ENCODE peak calls at places on chromosomes 5 and 9, in five cellular contexts. N, X, P, Z and E are unnamed samples.

GRCh38 chr5:99104538-99105132 is 175.8 kb upstream of the CHD1 start:
- ATAC-seq in X (no peak), P (no peak), N (no peak), Z (no peak), E (no peak)

GRCh38 chr5:102670224-102670836 is 84.8 kb upstream of the PAM start:
- ATAC-seq in P (no peak), N (no peak), X (peak), Z (no peak), E (no peak)

GRCh38 chr5:55345327-55345726 is 37.5 kb downstream of the MTREX start:
- ATAC-seq in X (peak), Z (no peak), P (no peak), N (no peak), E (no peak)

GRCh38 chr5:80555099-80555498 is 15.0 kb downstream of the ANKRD34B start:
- ATAC-seq in P (no peak), Z (no peak), N (no peak), X (no peak), E (no peak)

GRCh38 chr9:75490326-75490725 is 400.1 kb upstream of the PCSK5 start:
- ATAC-seq in N (peak), P (no peak), X (no peak), Z (no peak), E (no peak)

GRCh38 chr5:61604626-61605025 is 272.6 kb downstream of the ZSWIM6 start:
- ATAC-seq in N (no peak), X (no peak), Z (no peak), P (no peak), E (no peak)

GRCh38 chr9:131589124-131589711 is 43.9 kb downstream of the PRRT1B start:
- ATAC-seq in X (no peak), P (no peak), N (peak), Z (no peak), E (no peak)

GRCh38 chr9:117008461-117008860 is 321.4 kb downstream of the TRIM32 start:
- ATAC-seq in X (no peak), Z (no peak), N (no peak), P (no peak), E (no peak)

GRCh38 chr5:77231470-77232138 is 21.1 kb downstream of the PDE8B start:
- ATAC-seq in X (no peak), P (no peak), N (peak), Z (no peak), E (peak)

GRCh38 chr5:128763324-128763723 is 202.0 kb upstream of the SLC27A6 start:
- ATAC-seq in X (no peak), P (no peak), Z (no peak), N (peak), E (no peak)

GRCh38 chr5:73338201-73339126 is 110.1 kb downstream of the FOXD1 start:
- ATAC-seq in P (no peak), X (peak), Z (no peak), N (peak), E (peak)

GRCh38 chr5:133434336-133434735 is 178.0 kb downstream of the FSTL4 start:
- ATAC-seq in N (no peak), X (no peak), Z (no peak), P (no peak), E (no peak)

GRCh38 chr5:105688227-105688807 is 1982.4 kb downstream of the EFNA5 start:
- ATAC-seq in Z (no peak), X (no peak), N (no peak), P (no peak), E (no peak)

GRCh38 chr9:486156-486555 is 271.5 kb downstream of the DOCK8 start:
- ATAC-seq in Z (no peak), N (no peak), P (no peak), X (no peak), E (no peak)

GRCh38 chr5:137954131-137954879 is 65.0 kb downstream of the PKD2L2 start:
- ATAC-seq in X (no peak), Z (no peak), N (peak), P (no peak), E (no peak)

GRCh38 chr9:4667681-4668080 is 1.4 kb upstream of the SPATA6L start:
- ATAC-seq in Z (peak), X (no peak), P (no peak), N (no peak), E (no peak)

GRCh38 chr5:168699002-168699401 is 119.8 kb upstream of the PANK3 start:
- ATAC-seq in X (no peak), P (no peak), N (peak), Z (no peak), E (no peak)

GRCh38 chr9:88477300-88477751 is 57.7 kb upstream of the NXNL2 start:
- ATAC-seq in P (no peak), X (no peak), Z (no peak), N (no peak), E (no peak)

GRCh38 chr9:116643691-116644090 is 43.4 kb upstream of the TRIM32 start:
- ATAC-seq in Z (no peak), P (no peak), X (no peak), N (no peak), E (no peak)

GRCh38 chr9:30075451-30076199 is 2308.8 kb upstream of the ACO1 start:
- ATAC-seq in X (no peak), P (no peak), N (no peak), Z (no peak), E (no peak)

GRCh38 chr9:6567140-6567591 is 78.4 kb downstream of the GLDC start:
- ATAC-seq in P (no peak), N (no peak), Z (no peak), X (no peak), E (no peak)

GRCh38 chr5:56534102-56534501 is 281.2 kb upstream of the MAP3K1 start:
- ATAC-seq in P (no peak), X (peak), Z (no peak), N (no peak), E (no peak)

GRCh38 chr5:67576112-67576511 is 379.5 kb upstream of the CD180 start:
- ATAC-seq in X (no peak), P (no peak), Z (no peak), N (no peak), E (no peak)

GRCh38 chr9:74953235-74953741 is 576 bp upstream of the C9orf40 start:
- ATAC-seq in N (peak), Z (no peak), X (no peak), P (no peak), E (no peak)

GRCh38 chr9:110049699-110050450 is 158.1 kb downstream of the C9orf152 start:
- ATAC-seq in P (no peak), N (peak), X (no peak), Z (peak), E (peak)

GRCh38 chr9:2234371-2234893 is 219.3 kb downstream of the SMARCA2 start:
- ATAC-seq in X (no peak), N (no peak), Z (no peak), P (no peak), E (no peak)

GRCh38 chr9:121736147-121736721 is 84.8 kb downstream of the DAB2IP start:
- ATAC-seq in Z (no peak), X (no peak), N (peak), P (peak), E (no peak)